ENCODE peak calls at places on chromosomes 7 and 10, in six cellular contexts. Q, D, R, H, M and L are unnamed samples.

GRCh38 chr10:104026762-104027161 is 58.9 kb downstream of the COL17A1 start:
- DNase-seq in R (no peak), H (no peak), D (no peak), M (no peak), Q (no peak), L (no peak)

GRCh38 chr10:72027498-72027897 is 60.9 kb downstream of the SPOCK2 start:
- DNase-seq in M (no peak), H (peak; percentile 68), Q (no peak), D (no peak), R (peak; percentile 58), L (no peak)

GRCh38 chr10:114565066-114565465 is 93.0 kb downstream of the ABLIM1 start:
- DNase-seq in R (no peak), M (no peak), D (no peak), Q (no peak), H (no peak), L (no peak)

GRCh38 chr10:62093863-62094291 is 174.8 kb downstream of the RTKN2 start:
- DNase-seq in H (no peak), R (peak; percentile 34), M (no peak), Q (no peak), D (no peak), L (no peak)

GRCh38 chr10:11154809-11155208 is 137.1 kb downstream of the CELF2 start:
- DNase-seq in H (no peak), R (no peak), M (no peak), D (no peak), Q (no peak), L (no peak)

GRCh38 chr10:113585949-113586348 is 33.1 kb downstream of the HABP2 start:
- DNase-seq in D (no peak), H (no peak), M (peak; percentile 26), Q (no peak), R (no peak), L (no peak)

GRCh38 chr7:114081606-114082425 is 163.0 kb upstream of the PPP1R3A start:
- DNase-seq in H (no peak), D (no peak), R (peak; percentile 41), Q (no peak), M (peak; percentile 61), L (no peak)

GRCh38 chr10:11742009-11742778 is at the start of gene ECHDC3:
- DNase-seq in R (peak; percentile 74), H (peak; percentile 42), D (no peak), Q (peak; percentile 72), M (peak; percentile 95), L (no peak)

GRCh38 chr10:97612386-97612785 is 20.9 kb downstream of the MORN4 start:
- DNase-seq in R (peak; percentile 17), D (no peak), Q (no peak), M (peak; percentile 49), H (no peak), L (no peak)

GRCh38 chr7:6258440-6259182 is 13.8 kb downstream of the CYTH3 start:
- DNase-seq in Q (no peak), D (no peak), M (peak; percentile 33), H (no peak), R (no peak), L (no peak)

GRCh38 chr10:130984686-130985085 is 326.8 kb downstream of the TCERG1L start:
- DNase-seq in M (no peak), D (no peak), H (no peak), R (no peak), Q (peak; percentile 23), L (no peak)

GRCh38 chr10:109837384-109837783 is 85.9 kb downstream of the XPNPEP1 start:
- DNase-seq in H (no peak), M (no peak), D (no peak), R (no peak), Q (no peak), L (no peak)

GRCh38 chr10:117240730-117241529 is at the start of gene SLC18A2:
- DNase-seq in D (no peak), M (peak; percentile 39), R (no peak), H (no peak), Q (no peak), L (no peak)

GRCh38 chr7:116641551-116642153 is 30.3 kb upstream of the MET start:
- DNase-seq in D (no peak), H (no peak), Q (no peak), R (no peak), M (no peak), L (no peak)

GRCh38 chr10:70477661-70478162 is 855 bp upstream of the PALD1 start:
- DNase-seq in D (no peak), R (peak; percentile 66), M (peak; percentile 67), Q (no peak), H (peak; percentile 23), L (no peak)

GRCh38 chr7:28005848-28006233 is 174.8 kb downstream of the JAZF1 start:
- DNase-seq in H (no peak), M (no peak), D (no peak), R (no peak), Q (no peak), L (no peak)

GRCh38 chr7:125316451-125316850 is 386.8 kb upstream of the POT1 start:
- DNase-seq in H (no peak), Q (no peak), D (peak; percentile 27), R (peak; percentile 65), M (no peak), L (no peak)

GRCh38 chr10:30985552-30985951 is 46.1 kb downstream of the ZNF438 start:
- DNase-seq in R (no peak), H (no peak), M (no peak), Q (no peak), D (no peak), L (no peak)

GRCh38 chr7:38452615-38453014 is 178.6 kb downstream of the AMPH start:
- DNase-seq in D (no peak), Q (no peak), R (no peak), H (no peak), M (no peak), L (no peak)

GRCh38 chr10:101650841-101651240 is 44.1 kb downstream of the FBXW4 start:
- DNase-seq in H (no peak), D (no peak), M (no peak), R (no peak), Q (no peak), L (no peak)

GRCh38 chr10:72688208-72688651 is 3.7 kb upstream of the MCU start:
- DNase-seq in D (no peak), Q (peak; percentile 41), R (peak; percentile 67), H (no peak), M (no peak), L (no peak)

GRCh38 chr10:124280916-124281315 is 137.8 kb downstream of the OAT start:
- DNase-seq in M (no peak), H (no peak), Q (no peak), D (no peak), R (no peak), L (no peak)

GRCh38 chr10:86306628-86307278 is 59.8 kb downstream of the GRID1 start:
- DNase-seq in Q (no peak), R (peak; percentile 13), H (no peak), D (peak; percentile 57), M (peak; percentile 46), L (no peak)

GRCh38 chr10:116767235-116767634 is 24.9 kb upstream of the HSPA12A start:
- DNase-seq in Q (no peak), M (no peak), D (no peak), R (no peak), H (peak; percentile 59), L (no peak)

GRCh38 chr7:94301024-94301588 is 93.6 kb upstream of the COL1A2 start:
- DNase-seq in H (peak; percentile 52), M (no peak), R (peak; percentile 68), D (peak; percentile 18), Q (peak; percentile 32), L (peak; percentile 93)
- TF ChIP-seq CTCF in H (no peak), M (no peak), R (no peak), D (peak; percentile 22), Q (no peak), L (peak; percentile 19)

GRCh38 chr10:17062009-17062408 is 67.6 kb downstream of the CUBN start:
- DNase-seq in Q (no peak), M (no peak), H (no peak), R (no peak), D (no peak), L (no peak)

GRCh38 chr10:17061418-17061817 is 68.2 kb downstream of the CUBN start:
- DNase-seq in R (no peak), M (no peak), D (no peak), Q (no peak), H (no peak), L (no peak)

GRCh38 chr10:17065273-17065672 is 64.3 kb downstream of the CUBN start:
- DNase-seq in R (no peak), Q (no peak), H (no peak), M (no peak), D (no peak), L (no peak)

GRCh38 chr10:17064435-17064834 is 65.2 kb downstream of the CUBN start:
- DNase-seq in D (no peak), Q (no peak), H (no peak), M (no peak), R (no peak), L (no peak)

DNA sequence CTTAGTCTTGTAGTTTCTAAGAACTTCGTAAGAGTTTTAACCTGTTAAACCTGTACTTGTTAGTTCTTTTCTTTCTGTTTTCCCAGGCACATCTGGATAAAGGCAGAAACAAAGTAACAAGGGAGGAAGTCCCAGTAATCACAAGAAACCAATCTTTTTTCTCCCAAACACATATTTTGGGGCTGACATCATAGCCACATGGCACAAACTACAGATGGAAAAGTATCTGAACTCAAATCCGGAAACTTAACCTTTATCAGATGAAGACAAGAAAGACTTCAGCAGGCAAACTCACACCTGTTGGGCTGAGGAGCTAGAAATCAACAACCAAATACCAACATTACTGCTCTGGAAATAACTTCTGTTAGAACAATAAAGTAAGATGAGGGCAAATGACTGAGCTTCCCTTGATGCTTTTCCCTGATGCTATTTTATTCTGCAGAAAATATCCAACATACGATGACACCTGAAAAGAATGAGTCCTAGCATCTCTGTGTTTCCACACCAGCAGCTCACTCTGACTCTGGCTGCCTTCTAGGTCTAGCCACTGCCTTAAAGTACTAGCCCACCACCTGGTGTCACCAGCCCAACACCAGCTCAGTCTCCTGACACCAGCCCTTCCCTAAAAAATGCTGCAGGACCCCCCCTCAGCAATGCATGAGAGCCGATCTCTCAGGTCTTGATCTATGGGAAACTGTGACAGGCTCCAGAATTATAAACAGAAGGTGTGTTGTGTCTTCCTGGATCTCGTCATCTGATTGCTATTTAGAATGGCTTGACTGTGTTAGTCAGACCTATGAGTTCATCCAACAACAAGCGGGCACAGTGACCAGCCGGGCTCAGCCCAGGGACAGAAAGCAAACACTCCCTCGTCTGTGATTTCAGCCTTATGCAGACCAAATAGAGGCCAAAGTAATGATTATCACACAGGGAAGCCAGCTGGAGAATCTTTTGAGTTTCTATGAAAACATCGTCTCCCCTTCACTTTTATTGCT is 66.8 kb downstream of the CUBN start:
- DNase-seq in D (no peak), R (peak; percentile 82), M (no peak), Q (no peak), H (no peak), L (no peak)
- TF ChIP-seq CTCF in D (no peak), R (no peak), M (no peak), Q (no peak), H (no peak), L (no peak)

DNA sequence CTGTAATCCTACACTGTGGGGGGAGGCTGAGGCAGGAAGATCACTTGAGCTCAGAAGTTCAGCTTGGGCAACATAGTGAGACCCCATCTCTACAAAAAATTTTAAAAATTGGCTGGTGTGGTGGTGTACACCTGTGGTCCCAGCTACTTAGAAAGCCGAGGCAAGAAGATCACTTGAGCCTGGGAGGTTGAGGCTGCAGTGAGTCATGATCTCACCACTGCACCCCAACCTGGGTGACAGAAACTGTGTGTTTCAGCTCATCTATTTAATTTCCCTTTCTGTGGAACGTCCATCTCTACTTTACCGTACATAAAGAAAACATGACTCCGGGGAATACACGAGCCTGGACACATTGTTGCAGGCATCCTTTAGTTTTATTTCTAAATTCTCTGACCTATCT is 354.6 kb upstream of the PLXDC2 start:
- DNase-seq in M (no peak), Q (no peak), H (no peak), R (no peak), D (no peak), L (no peak)
- TF ChIP-seq CTCF in M (no peak), Q (no peak), H (no peak), R (no peak), D (no peak), L (no peak)

GRCh38 chr10:23994459-23995046 is 214.4 kb upstream of the KIAA1217 start:
- DNase-seq in Q (peak; percentile 49), H (peak; percentile 52), M (peak; percentile 37), R (peak; percentile 76), D (peak; percentile 55), L (no peak)
- TF ChIP-seq CTCF in Q (peak; percentile 65), H (peak; percentile 74), M (peak; percentile 71), R (peak; percentile 73), D (peak; percentile 91), L (peak; percentile 74)